ENCODE peak calls at places on chromosomes 7 and 10, in five cellular contexts. One of them, this sample, is unnamed.
A peak's percentile ranks its signal among the peaks of the same experiment; 100 is the strongest.

GRCh38 chr7:28068811-28069216 is 111.8 kb downstream of the JAZF1 start:
- DNase-seq in cardiac muscle cell: no peak
- DNase-seq in stimulated activated CD4-positive, alpha-beta T cell treated with anti-CD3 and anti-CD28 coated beads, TNF-alpha, amount 100 ng/mL, for 24 hours: no peak
- DNase-seq in activated T-helper 1 cell treated with anti-CD3 and anti-CD28 coated beads, Interleukin-2, amount 50 U/mL, for 16 hours: no peak
- DNase-seq in stromal cell of bone marrow: peak; percentile 81
- DNase-seq in this sample: no peak

GRCh38 chr10:128036746-128037542 is 89.3 kb downstream of the MKI67 start:
- DNase-seq in stimulated activated CD4-positive, alpha-beta T cell treated with anti-CD3 and anti-CD28 coated beads, TNF-alpha, amount 100 ng/mL, for 24 hours: no peak
- DNase-seq in activated T-helper 1 cell treated with anti-CD3 and anti-CD28 coated beads, Interleukin-2, amount 50 U/mL, for 16 hours: no peak
- DNase-seq in cardiac muscle cell: peak; percentile 12
- DNase-seq in stromal cell of bone marrow: no peak
- DNase-seq in this sample: no peak

GRCh38 chr10:82212753-82213152 is 337.8 kb downstream of the NRG3 start:
- DNase-seq in cardiac muscle cell: no peak
- DNase-seq in activated T-helper 1 cell treated with anti-CD3 and anti-CD28 coated beads, Interleukin-2, amount 50 U/mL, for 16 hours: no peak
- DNase-seq in stromal cell of bone marrow: no peak
- DNase-seq in stimulated activated CD4-positive, alpha-beta T cell treated with anti-CD3 and anti-CD28 coated beads, TNF-alpha, amount 100 ng/mL, for 24 hours: no peak
- DNase-seq in this sample: no peak

GRCh38 chr10:14587540-14588083 is 187.1 kb downstream of the FAM107B start:
- DNase-seq in stimulated activated CD4-positive, alpha-beta T cell treated with anti-CD3 and anti-CD28 coated beads, TNF-alpha, amount 100 ng/mL, for 24 hours: no peak
- DNase-seq in stromal cell of bone marrow: no peak
- DNase-seq in cardiac muscle cell: no peak
- DNase-seq in activated T-helper 1 cell treated with anti-CD3 and anti-CD28 coated beads, Interleukin-2, amount 50 U/mL, for 16 hours: no peak
- DNase-seq in this sample: no peak

GRCh38 chr10:66844176-66844947 is 81.5 kb upstream of the LRRTM3 start:
- DNase-seq in stromal cell of bone marrow: no peak
- DNase-seq in cardiac muscle cell: no peak
- DNase-seq in stimulated activated CD4-positive, alpha-beta T cell treated with anti-CD3 and anti-CD28 coated beads, TNF-alpha, amount 100 ng/mL, for 24 hours: no peak
- DNase-seq in activated T-helper 1 cell treated with anti-CD3 and anti-CD28 coated beads, Interleukin-2, amount 50 U/mL, for 16 hours: no peak
- DNase-seq in this sample: no peak

GRCh38 chr7:23490357-23491131 is 20.3 kb upstream of the IGF2BP3 start:
- DNase-seq in stromal cell of bone marrow: no peak
- DNase-seq in activated T-helper 1 cell treated with anti-CD3 and anti-CD28 coated beads, Interleukin-2, amount 50 U/mL, for 16 hours: peak; percentile 29
- DNase-seq in cardiac muscle cell: no peak
- DNase-seq in stimulated activated CD4-positive, alpha-beta T cell treated with anti-CD3 and anti-CD28 coated beads, TNF-alpha, amount 100 ng/mL, for 24 hours: peak; percentile 27
- DNase-seq in this sample: peak; percentile 62

GRCh38 chr7:2687338-2687869 is 598 bp upstream of the AMZ1 start:
- DNase-seq in activated T-helper 1 cell treated with anti-CD3 and anti-CD28 coated beads, Interleukin-2, amount 50 U/mL, for 16 hours: no peak
- DNase-seq in stromal cell of bone marrow: no peak
- DNase-seq in stimulated activated CD4-positive, alpha-beta T cell treated with anti-CD3 and anti-CD28 coated beads, TNF-alpha, amount 100 ng/mL, for 24 hours: no peak
- DNase-seq in cardiac muscle cell: no peak
- DNase-seq in this sample: no peak

GRCh38 chr10:78691301-78692030 is 377.3 kb upstream of the ZMIZ1 start:
- DNase-seq in stromal cell of bone marrow: no peak
- DNase-seq in activated T-helper 1 cell treated with anti-CD3 and anti-CD28 coated beads, Interleukin-2, amount 50 U/mL, for 16 hours: no peak
- DNase-seq in cardiac muscle cell: no peak
- DNase-seq in stimulated activated CD4-positive, alpha-beta T cell treated with anti-CD3 and anti-CD28 coated beads, TNF-alpha, amount 100 ng/mL, for 24 hours: no peak
- DNase-seq in this sample: no peak

GRCh38 chr7:28348631-28349030 is 63.7 kb upstream of the CREB5 start:
- DNase-seq in activated T-helper 1 cell treated with anti-CD3 and anti-CD28 coated beads, Interleukin-2, amount 50 U/mL, for 16 hours: no peak
- DNase-seq in stromal cell of bone marrow: no peak
- DNase-seq in cardiac muscle cell: no peak
- DNase-seq in stimulated activated CD4-positive, alpha-beta T cell treated with anti-CD3 and anti-CD28 coated beads, TNF-alpha, amount 100 ng/mL, for 24 hours: no peak
- DNase-seq in this sample: no peak

GRCh38 chr7:150978136-150978789 is at the start of gene KCNH2:
- DNase-seq in stimulated activated CD4-positive, alpha-beta T cell treated with anti-CD3 and anti-CD28 coated beads, TNF-alpha, amount 100 ng/mL, for 24 hours: no peak
- DNase-seq in activated T-helper 1 cell treated with anti-CD3 and anti-CD28 coated beads, Interleukin-2, amount 50 U/mL, for 16 hours: no peak
- DNase-seq in stromal cell of bone marrow: no peak
- DNase-seq in cardiac muscle cell: peak; percentile 92
- DNase-seq in this sample: peak; percentile 72

GRCh38 chr10:112115781-112116385 is 67.7 kb downstream of the GPAM start:
- DNase-seq in cardiac muscle cell: peak; percentile 55
- DNase-seq in stromal cell of bone marrow: peak; percentile 3
- DNase-seq in activated T-helper 1 cell treated with anti-CD3 and anti-CD28 coated beads, Interleukin-2, amount 50 U/mL, for 16 hours: no peak
- DNase-seq in stimulated activated CD4-positive, alpha-beta T cell treated with anti-CD3 and anti-CD28 coated beads, TNF-alpha, amount 100 ng/mL, for 24 hours: peak; percentile 35
- DNase-seq in this sample: no peak

GRCh38 chr7:67422601-67423000 is 426.0 kb downstream of the TYW1 start:
- DNase-seq in cardiac muscle cell: no peak
- DNase-seq in stromal cell of bone marrow: no peak
- DNase-seq in activated T-helper 1 cell treated with anti-CD3 and anti-CD28 coated beads, Interleukin-2, amount 50 U/mL, for 16 hours: no peak
- DNase-seq in stimulated activated CD4-positive, alpha-beta T cell treated with anti-CD3 and anti-CD28 coated beads, TNF-alpha, amount 100 ng/mL, for 24 hours: no peak
- DNase-seq in this sample: no peak

GRCh38 chr10:70437721-70438120 is 3.8 kb downstream of the NODAL start:
- DNase-seq in stromal cell of bone marrow: no peak
- DNase-seq in activated T-helper 1 cell treated with anti-CD3 and anti-CD28 coated beads, Interleukin-2, amount 50 U/mL, for 16 hours: no peak
- DNase-seq in stimulated activated CD4-positive, alpha-beta T cell treated with anti-CD3 and anti-CD28 coated beads, TNF-alpha, amount 100 ng/mL, for 24 hours: no peak
- DNase-seq in cardiac muscle cell: no peak
- DNase-seq in this sample: no peak

GRCh38 chr7:131819891-131820290 is 263.5 kb upstream of the PODXL start:
- DNase-seq in stimulated activated CD4-positive, alpha-beta T cell treated with anti-CD3 and anti-CD28 coated beads, TNF-alpha, amount 100 ng/mL, for 24 hours: no peak
- DNase-seq in cardiac muscle cell: no peak
- DNase-seq in activated T-helper 1 cell treated with anti-CD3 and anti-CD28 coated beads, Interleukin-2, amount 50 U/mL, for 16 hours: no peak
- DNase-seq in stromal cell of bone marrow: no peak
- DNase-seq in this sample: no peak

GRCh38 chr7:156474241-156474743 is 166.3 kb upstream of the RNF32 start:
- DNase-seq in stromal cell of bone marrow: peak; percentile 26
- DNase-seq in stimulated activated CD4-positive, alpha-beta T cell treated with anti-CD3 and anti-CD28 coated beads, TNF-alpha, amount 100 ng/mL, for 24 hours: no peak
- DNase-seq in cardiac muscle cell: no peak
- DNase-seq in activated T-helper 1 cell treated with anti-CD3 and anti-CD28 coated beads, Interleukin-2, amount 50 U/mL, for 16 hours: no peak
- DNase-seq in this sample: peak; percentile 39

GRCh38 chr7:129821476-129821875 is 131.3 kb downstream of the UBE2H start:
- DNase-seq in activated T-helper 1 cell treated with anti-CD3 and anti-CD28 coated beads, Interleukin-2, amount 50 U/mL, for 16 hours: no peak
- DNase-seq in stromal cell of bone marrow: no peak
- DNase-seq in stimulated activated CD4-positive, alpha-beta T cell treated with anti-CD3 and anti-CD28 coated beads, TNF-alpha, amount 100 ng/mL, for 24 hours: no peak
- DNase-seq in cardiac muscle cell: peak; percentile 56
- DNase-seq in this sample: no peak

GRCh38 chr10:63201118-63201517 is 68.0 kb downstream of the NRBF2 start:
- DNase-seq in stromal cell of bone marrow: no peak
- DNase-seq in cardiac muscle cell: no peak
- DNase-seq in stimulated activated CD4-positive, alpha-beta T cell treated with anti-CD3 and anti-CD28 coated beads, TNF-alpha, amount 100 ng/mL, for 24 hours: no peak
- DNase-seq in activated T-helper 1 cell treated with anti-CD3 and anti-CD28 coated beads, Interleukin-2, amount 50 U/mL, for 16 hours: no peak
- DNase-seq in this sample: no peak

GRCh38 chr7:155293721-155294642 is 3.7 kb upstream of the INSIG1 start:
- DNase-seq in stimulated activated CD4-positive, alpha-beta T cell treated with anti-CD3 and anti-CD28 coated beads, TNF-alpha, amount 100 ng/mL, for 24 hours: no peak
- DNase-seq in activated T-helper 1 cell treated with anti-CD3 and anti-CD28 coated beads, Interleukin-2, amount 50 U/mL, for 16 hours: no peak
- DNase-seq in cardiac muscle cell: no peak
- DNase-seq in stromal cell of bone marrow: no peak
- DNase-seq in this sample: no peak

GRCh38 chr7:132580277-132580676 is 4.0 kb upstream of the PLXNA4 start:
- DNase-seq in stromal cell of bone marrow: no peak
- DNase-seq in stimulated activated CD4-positive, alpha-beta T cell treated with anti-CD3 and anti-CD28 coated beads, TNF-alpha, amount 100 ng/mL, for 24 hours: no peak
- DNase-seq in cardiac muscle cell: no peak
- DNase-seq in activated T-helper 1 cell treated with anti-CD3 and anti-CD28 coated beads, Interleukin-2, amount 50 U/mL, for 16 hours: no peak
- DNase-seq in this sample: no peak

GRCh38 chr7:127934711-127935110 is 96.5 kb downstream of the LRRC4 start:
- DNase-seq in activated T-helper 1 cell treated with anti-CD3 and anti-CD28 coated beads, Interleukin-2, amount 50 U/mL, for 16 hours: no peak
- DNase-seq in cardiac muscle cell: no peak
- DNase-seq in stromal cell of bone marrow: no peak
- DNase-seq in stimulated activated CD4-positive, alpha-beta T cell treated with anti-CD3 and anti-CD28 coated beads, TNF-alpha, amount 100 ng/mL, for 24 hours: no peak
- DNase-seq in this sample: no peak

GRCh38 chr10:72316748-72317435 is 37.8 kb downstream of the DNAJB12 start:
- DNase-seq in stimulated activated CD4-positive, alpha-beta T cell treated with anti-CD3 and anti-CD28 coated beads, TNF-alpha, amount 100 ng/mL, for 24 hours: no peak
- DNase-seq in activated T-helper 1 cell treated with anti-CD3 and anti-CD28 coated beads, Interleukin-2, amount 50 U/mL, for 16 hours: no peak
- DNase-seq in cardiac muscle cell: no peak
- DNase-seq in stromal cell of bone marrow: no peak
- DNase-seq in this sample: peak; percentile 83

GRCh38 chr10:72274730-72275350 is 1.1 kb downstream of the DDIT4 start:
- DNase-seq in cardiac muscle cell: peak; percentile 56
- DNase-seq in stromal cell of bone marrow: no peak
- DNase-seq in activated T-helper 1 cell treated with anti-CD3 and anti-CD28 coated beads, Interleukin-2, amount 50 U/mL, for 16 hours: peak; percentile 63
- DNase-seq in stimulated activated CD4-positive, alpha-beta T cell treated with anti-CD3 and anti-CD28 coated beads, TNF-alpha, amount 100 ng/mL, for 24 hours: peak; percentile 74
- DNase-seq in this sample: peak; percentile 77

GRCh38 chr7:100545636-100546128 is 6.7 kb downstream of the AGFG2 start:
- DNase-seq in stromal cell of bone marrow: peak; percentile 86
- DNase-seq in activated T-helper 1 cell treated with anti-CD3 and anti-CD28 coated beads, Interleukin-2, amount 50 U/mL, for 16 hours: no peak
- DNase-seq in stimulated activated CD4-positive, alpha-beta T cell treated with anti-CD3 and anti-CD28 coated beads, TNF-alpha, amount 100 ng/mL, for 24 hours: peak; percentile 66
- DNase-seq in cardiac muscle cell: peak; percentile 55
- DNase-seq in this sample: peak; percentile 52

GRCh38 chr10:29736325-29737208 is 101.8 kb upstream of the SVIL start:
- DNase-seq in activated T-helper 1 cell treated with anti-CD3 and anti-CD28 coated beads, Interleukin-2, amount 50 U/mL, for 16 hours: peak; percentile 1
- DNase-seq in stimulated activated CD4-positive, alpha-beta T cell treated with anti-CD3 and anti-CD28 coated beads, TNF-alpha, amount 100 ng/mL, for 24 hours: peak; percentile 17
- DNase-seq in stromal cell of bone marrow: no peak
- DNase-seq in cardiac muscle cell: peak; percentile 84
- DNase-seq in this sample: peak; percentile 73

GRCh38 chr7:105643857-105644256 is 62.6 kb upstream of the EFCAB10 start:
- DNase-seq in stimulated activated CD4-positive, alpha-beta T cell treated with anti-CD3 and anti-CD28 coated beads, TNF-alpha, amount 100 ng/mL, for 24 hours: no peak
- DNase-seq in cardiac muscle cell: no peak
- DNase-seq in stromal cell of bone marrow: no peak
- DNase-seq in activated T-helper 1 cell treated with anti-CD3 and anti-CD28 coated beads, Interleukin-2, amount 50 U/mL, for 16 hours: no peak
- DNase-seq in this sample: no peak

GRCh38 chr7:41163991-41164390 is 538.9 kb downstream of the INHBA start:
- DNase-seq in cardiac muscle cell: no peak
- DNase-seq in activated T-helper 1 cell treated with anti-CD3 and anti-CD28 coated beads, Interleukin-2, amount 50 U/mL, for 16 hours: no peak
- DNase-seq in stimulated activated CD4-positive, alpha-beta T cell treated with anti-CD3 and anti-CD28 coated beads, TNF-alpha, amount 100 ng/mL, for 24 hours: no peak
- DNase-seq in stromal cell of bone marrow: no peak
- DNase-seq in this sample: no peak

GRCh38 chr10:16585103-16585502 is 63.4 kb upstream of the C1QL3 start:
- DNase-seq in activated T-helper 1 cell treated with anti-CD3 and anti-CD28 coated beads, Interleukin-2, amount 50 U/mL, for 16 hours: no peak
- DNase-seq in stimulated activated CD4-positive, alpha-beta T cell treated with anti-CD3 and anti-CD28 coated beads, TNF-alpha, amount 100 ng/mL, for 24 hours: no peak
- DNase-seq in cardiac muscle cell: no peak
- DNase-seq in stromal cell of bone marrow: no peak
- DNase-seq in this sample: no peak

GRCh38 chr10:130243015-130243414 is 106.8 kb downstream of the GLRX3 start:
- DNase-seq in stromal cell of bone marrow: no peak
- DNase-seq in cardiac muscle cell: no peak
- DNase-seq in stimulated activated CD4-positive, alpha-beta T cell treated with anti-CD3 and anti-CD28 coated beads, TNF-alpha, amount 100 ng/mL, for 24 hours: no peak
- DNase-seq in activated T-helper 1 cell treated with anti-CD3 and anti-CD28 coated beads, Interleukin-2, amount 50 U/mL, for 16 hours: no peak
- DNase-seq in this sample: no peak

GRCh38 chr7:93799750-93800357 is 90.7 kb downstream of the TFPI2 start:
- DNase-seq in activated T-helper 1 cell treated with anti-CD3 and anti-CD28 coated beads, Interleukin-2, amount 50 U/mL, for 16 hours: no peak
- DNase-seq in stromal cell of bone marrow: no peak
- DNase-seq in stimulated activated CD4-positive, alpha-beta T cell treated with anti-CD3 and anti-CD28 coated beads, TNF-alpha, amount 100 ng/mL, for 24 hours: no peak
- DNase-seq in cardiac muscle cell: peak; percentile 19
- DNase-seq in this sample: no peak

GRCh38 chr7:34184466-34184865 is 279.1 kb downstream of the BMPER start:
- DNase-seq in cardiac muscle cell: no peak
- DNase-seq in activated T-helper 1 cell treated with anti-CD3 and anti-CD28 coated beads, Interleukin-2, amount 50 U/mL, for 16 hours: no peak
- DNase-seq in stromal cell of bone marrow: no peak
- DNase-seq in stimulated activated CD4-positive, alpha-beta T cell treated with anti-CD3 and anti-CD28 coated beads, TNF-alpha, amount 100 ng/mL, for 24 hours: no peak
- DNase-seq in this sample: no peak

GRCh38 chr7:109246330-109247077 is 676.8 kb downstream of the DNAJB9 start:
- DNase-seq in stimulated activated CD4-positive, alpha-beta T cell treated with anti-CD3 and anti-CD28 coated beads, TNF-alpha, amount 100 ng/mL, for 24 hours: no peak
- DNase-seq in stromal cell of bone marrow: no peak
- DNase-seq in cardiac muscle cell: no peak
- DNase-seq in activated T-helper 1 cell treated with anti-CD3 and anti-CD28 coated beads, Interleukin-2, amount 50 U/mL, for 16 hours: no peak
- DNase-seq in this sample: no peak

This sample was measured in left cardiac atrium.